ENCODE peak calls at places on chromosomes 5 and 9, in five cellular contexts. One of them, this sample, is unnamed.

GRCh38 chr5:53180971-53181370 is 71.4 kb upstream of the MOCS2 start:
- DNase-seq in GM12865: no peak
- DNase-seq in body of pancreas: no peak
- DNase-seq in A549: no peak
- DNase-seq in prostate gland: no peak
- DNase-seq in this sample: peak

GRCh38 chr9:97696823-97697601 is at the start of gene XPA:
- DNase-seq in GM12865: peak
- DNase-seq in body of pancreas: peak
- DNase-seq in A549: peak
- DNase-seq in prostate gland: peak
- DNase-seq in this sample: peak

GRCh38 chr9:81759680-81760215 is 70.4 kb upstream of the TLE1 start:
- DNase-seq in GM12865: no peak
- DNase-seq in body of pancreas: no peak
- DNase-seq in A549: peak
- DNase-seq in prostate gland: no peak
- DNase-seq in this sample: peak

GRCh38 chr9:85089188-85089969 is 419.9 kb downstream of the NTRK2 start:
- DNase-seq in GM12865: no peak
- DNase-seq in body of pancreas: no peak
- DNase-seq in A549: no peak
- DNase-seq in prostate gland: no peak
- DNase-seq in this sample: no peak

GRCh38 chr5:94992325-94992724 is 292.6 kb downstream of the MCTP1 start:
- DNase-seq in GM12865: peak
- DNase-seq in body of pancreas: no peak
- DNase-seq in A549: no peak
- DNase-seq in prostate gland: no peak
- DNase-seq in this sample: no peak

GRCh38 chr9:18629136-18629535 is 155.2 kb downstream of the ADAMTSL1 start:
- DNase-seq in GM12865: no peak
- DNase-seq in body of pancreas: no peak
- DNase-seq in A549: no peak
- DNase-seq in prostate gland: no peak
- DNase-seq in this sample: no peak

GRCh38 chr9:136748201-136748600 is at the start of gene LCN6:
- DNase-seq in GM12865: no peak
- DNase-seq in body of pancreas: no peak
- DNase-seq in A549: no peak
- DNase-seq in prostate gland: no peak
- DNase-seq in this sample: no peak

GRCh38 chr5:134649163-134649916 is 755 bp downstream of the SEC24A start:
- DNase-seq in GM12865: peak
- DNase-seq in body of pancreas: no peak
- DNase-seq in A549: no peak
- DNase-seq in prostate gland: no peak
- DNase-seq in this sample: no peak

GRCh38 chr9:34502471-34503335 is 20.1 kb downstream of the ENHO start:
- DNase-seq in GM12865: no peak
- DNase-seq in body of pancreas: peak
- DNase-seq in A549: no peak
- DNase-seq in prostate gland: peak
- DNase-seq in this sample: no peak

GRCh38 chr5:181159286-181160143 is 12.1 kb downstream of the OR2V2 start:
- DNase-seq in GM12865: peak
- DNase-seq in body of pancreas: peak
- DNase-seq in A549: peak
- DNase-seq in prostate gland: peak
- DNase-seq in this sample: peak

GRCh38 chr9:113650207-113651131 is 186.9 kb downstream of the RGS3 start:
- DNase-seq in GM12865: no peak
- DNase-seq in body of pancreas: no peak
- DNase-seq in A549: peak
- DNase-seq in prostate gland: no peak
- DNase-seq in this sample: peak

GRCh38 chr5:1054018-1054798 is 45.6 kb downstream of the NKD2 start:
- DNase-seq in GM12865: no peak
- DNase-seq in body of pancreas: no peak
- DNase-seq in A549: no peak
- DNase-seq in prostate gland: no peak
- DNase-seq in this sample: no peak

GRCh38 chr5:4370218-4370617 is 769.9 kb upstream of the ADAMTS16 start:
- DNase-seq in GM12865: no peak
- DNase-seq in body of pancreas: no peak
- DNase-seq in A549: no peak
- DNase-seq in prostate gland: no peak
- DNase-seq in this sample: no peak

GRCh38 chr5:141476132-141476909 is 555 bp downstream of the PCDHGC3 start:
- DNase-seq in GM12865: peak
- DNase-seq in body of pancreas: peak
- DNase-seq in A549: peak
- DNase-seq in prostate gland: peak
- DNase-seq in this sample: peak

GRCh38 chr5:108567429-108567828 is 180.3 kb upstream of the FER start:
- DNase-seq in GM12865: no peak
- DNase-seq in body of pancreas: no peak
- DNase-seq in A549: no peak
- DNase-seq in prostate gland: no peak
- DNase-seq in this sample: no peak

GRCh38 chr5:6773342-6774035 is 60.3 kb downstream of the TENT4A start:
- DNase-seq in GM12865: no peak
- DNase-seq in body of pancreas: no peak
- DNase-seq in A549: peak
- DNase-seq in prostate gland: no peak
- DNase-seq in this sample: no peak

GRCh38 chr9:37383876-37384715 is 38.4 kb upstream of the GRHPR start:
- DNase-seq in GM12865: no peak
- DNase-seq in body of pancreas: no peak
- DNase-seq in A549: no peak
- DNase-seq in prostate gland: no peak
- DNase-seq in this sample: no peak

GRCh38 chr5:153429734-153430133 is 60.7 kb upstream of the GRIA1 start:
- DNase-seq in GM12865: peak
- DNase-seq in body of pancreas: no peak
- DNase-seq in A549: no peak
- DNase-seq in prostate gland: no peak
- DNase-seq in this sample: no peak

GRCh38 chr9:96253059-96253696 is 48.8 kb downstream of the HSD17B3 start:
- DNase-seq in GM12865: peak
- DNase-seq in body of pancreas: no peak
- DNase-seq in A549: no peak
- DNase-seq in prostate gland: no peak
- DNase-seq in this sample: no peak

GRCh38 chr5:151434570-151435237 is 12.7 kb upstream of the SLC36A1 start:
- DNase-seq in GM12865: no peak
- DNase-seq in body of pancreas: no peak
- DNase-seq in A549: no peak
- DNase-seq in prostate gland: no peak
- DNase-seq in this sample: no peak
- H3K4me3 ChIP-seq in GM12865: no peak
- H3K4me3 ChIP-seq in body of pancreas: no peak
- H3K4me3 ChIP-seq in A549: no peak
- H3K4me3 ChIP-seq in prostate gland: no peak
- H3K4me3 ChIP-seq in this sample: no peak

DNA sequence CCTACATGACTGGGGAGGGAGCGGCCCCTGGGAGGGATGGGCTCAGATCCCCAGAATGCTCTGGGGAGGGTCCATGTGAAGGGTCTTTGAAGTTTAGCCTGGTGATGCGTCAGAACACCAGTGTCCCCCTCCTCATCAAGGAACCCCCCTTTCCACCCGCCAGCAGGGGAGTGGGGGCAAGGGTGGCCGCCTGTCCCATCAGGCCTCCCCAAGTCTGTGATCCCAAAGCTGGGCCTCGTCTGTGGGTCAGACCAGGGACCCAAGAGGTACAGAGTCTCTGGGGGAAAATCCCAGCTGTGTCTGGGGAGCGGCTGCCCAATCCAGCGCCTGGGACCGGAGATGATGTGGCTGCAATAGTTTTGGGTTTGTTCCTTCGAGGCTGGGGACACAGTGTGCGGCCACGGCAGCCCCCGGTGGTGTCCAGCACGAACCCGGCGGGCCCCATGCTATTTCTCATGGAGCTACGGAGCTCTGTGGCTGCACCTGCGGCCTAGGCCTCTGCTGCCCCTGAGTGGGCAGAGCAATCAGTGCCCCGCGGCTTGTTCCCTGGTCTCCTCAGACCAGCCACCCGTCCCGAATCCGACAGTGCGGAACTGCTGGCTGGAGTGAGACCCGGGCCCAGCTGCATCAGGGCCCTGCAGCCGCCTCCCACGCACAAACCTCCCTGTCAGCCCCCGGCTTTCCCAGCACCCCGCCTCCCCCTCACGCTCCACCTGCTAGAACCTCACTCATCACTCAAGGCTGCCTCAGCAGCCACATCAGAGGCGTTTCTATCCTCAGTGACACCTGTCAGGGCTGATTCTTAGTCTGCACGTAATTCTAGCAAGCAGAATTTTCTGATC is 29.2 kb downstream of the SARDH start:
- DNase-seq in GM12865: peak
- DNase-seq in body of pancreas: peak
- DNase-seq in A549: no peak
- DNase-seq in prostate gland: no peak
- DNase-seq in this sample: no peak
- TF ChIP-seq CTCF in GM12865: no peak
- TF ChIP-seq CTCF in body of pancreas: no peak
- TF ChIP-seq CTCF in A549: no peak
- TF ChIP-seq CTCF in prostate gland: no peak
- TF ChIP-seq CTCF in this sample: no peak

GRCh38 chr5:15510816-15511215 is 10.8 kb downstream of the FBXL7 start:
- DNase-seq in GM12865: no peak
- DNase-seq in body of pancreas: no peak
- DNase-seq in A549: no peak
- DNase-seq in prostate gland: peak
- DNase-seq in this sample: peak
- H3K4me3 ChIP-seq in GM12865: no peak
- H3K4me3 ChIP-seq in body of pancreas: no peak
- H3K4me3 ChIP-seq in A549: no peak
- H3K4me3 ChIP-seq in prostate gland: no peak
- H3K4me3 ChIP-seq in this sample: no peak

DNA sequence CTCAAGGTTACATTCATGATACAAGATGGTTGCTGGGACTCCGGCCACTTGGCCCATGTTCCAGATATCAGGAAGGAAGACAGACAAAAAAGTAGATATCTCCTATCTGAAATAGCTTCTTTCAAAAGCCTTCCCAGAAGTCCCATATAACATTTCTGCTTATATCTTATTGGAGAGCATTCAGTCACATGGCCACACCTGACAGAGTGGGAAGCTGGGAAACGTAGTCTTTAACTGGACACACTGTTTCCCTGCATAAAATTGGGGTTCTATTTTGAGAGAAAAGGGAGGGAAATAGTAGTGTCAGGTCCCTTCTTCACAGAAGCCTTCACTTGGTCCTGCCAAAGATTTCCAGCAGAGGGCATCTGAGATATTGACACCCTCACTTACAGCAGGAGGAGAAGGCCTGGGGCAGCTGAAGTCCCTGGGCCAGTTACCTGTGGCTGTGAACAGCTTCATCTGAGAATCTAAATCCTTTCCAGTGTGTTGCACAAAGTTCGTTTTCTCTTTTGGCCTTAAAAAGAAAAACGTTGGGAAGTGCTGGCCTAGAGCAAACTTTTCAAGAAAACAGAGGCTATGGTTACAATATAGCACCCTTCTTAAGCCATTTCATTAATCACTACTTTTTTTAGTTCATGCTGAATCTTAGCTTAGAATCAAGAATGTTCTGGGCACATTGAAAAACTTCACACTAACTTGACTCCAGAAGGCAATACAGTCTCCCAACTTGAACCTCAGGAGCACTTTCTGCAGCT is 33.5 kb downstream of the SPEF2 start:
- DNase-seq in GM12865: peak
- DNase-seq in body of pancreas: peak
- DNase-seq in A549: peak
- DNase-seq in prostate gland: peak
- DNase-seq in this sample: peak
- TF ChIP-seq CTCF in GM12865: peak
- TF ChIP-seq CTCF in body of pancreas: peak
- TF ChIP-seq CTCF in A549: peak
- TF ChIP-seq CTCF in prostate gland: no peak
- TF ChIP-seq CTCF in this sample: peak

GRCh38 chr5:177555228-177555627 is 865 bp upstream of the FAM193B start:
- DNase-seq in GM12865: no peak
- DNase-seq in body of pancreas: no peak
- DNase-seq in A549: no peak
- DNase-seq in prostate gland: no peak
- DNase-seq in this sample: no peak
- H3K4me3 ChIP-seq in GM12865: peak
- H3K4me3 ChIP-seq in body of pancreas: no peak
- H3K4me3 ChIP-seq in A549: peak
- H3K4me3 ChIP-seq in prostate gland: no peak
- H3K4me3 ChIP-seq in this sample: peak

GRCh38 chr9:93680445-93681315 is 104.3 kb downstream of the PHF2 start:
- DNase-seq in GM12865: no peak
- DNase-seq in body of pancreas: no peak
- DNase-seq in A549: no peak
- DNase-seq in prostate gland: peak
- DNase-seq in this sample: no peak
- TF ChIP-seq CTCF in GM12865: no peak
- TF ChIP-seq CTCF in body of pancreas: no peak
- TF ChIP-seq CTCF in A549: no peak
- TF ChIP-seq CTCF in prostate gland: no peak
- TF ChIP-seq CTCF in this sample: no peak

GRCh38 chr5:139384591-139385051 is 1.5 kb upstream of the SLC23A1 start:
- DNase-seq in GM12865: peak
- DNase-seq in body of pancreas: no peak
- DNase-seq in A549: no peak
- DNase-seq in prostate gland: no peak
- DNase-seq in this sample: no peak
- H3K4me3 ChIP-seq in GM12865: no peak
- H3K4me3 ChIP-seq in body of pancreas: no peak
- H3K4me3 ChIP-seq in A549: no peak
- H3K4me3 ChIP-seq in prostate gland: no peak
- H3K4me3 ChIP-seq in this sample: peak

DNA sequence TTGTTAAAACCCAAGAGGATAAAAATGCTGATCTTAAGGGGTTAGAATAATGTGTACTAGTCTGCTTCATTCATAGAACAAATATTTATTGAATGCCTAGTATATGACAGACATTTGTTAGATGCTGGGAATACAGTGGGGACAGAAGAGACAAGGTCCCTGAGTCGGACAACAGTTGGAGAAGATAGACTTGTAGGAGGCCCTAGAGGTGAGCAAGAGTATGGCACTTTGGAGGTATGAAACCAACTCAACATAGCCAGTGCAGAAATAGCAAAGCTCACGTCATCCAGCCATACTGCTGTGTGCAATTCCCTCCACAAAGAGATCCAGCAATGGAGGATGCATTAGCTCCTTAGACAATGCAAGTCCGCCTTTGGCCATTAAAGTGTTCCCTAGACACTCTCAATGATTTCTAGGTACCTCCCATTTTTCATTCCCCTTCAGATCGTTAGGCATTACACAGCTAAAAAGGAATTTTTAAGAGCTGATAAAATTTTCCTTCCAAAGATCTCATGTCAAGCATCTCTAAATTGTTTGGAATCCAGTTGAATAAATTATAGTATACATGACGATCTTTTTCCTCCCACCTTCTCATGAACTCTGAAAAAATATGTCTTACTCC is 1949.6 kb upstream of the WWC1 start:
- DNase-seq in GM12865: no peak
- DNase-seq in body of pancreas: no peak
- DNase-seq in A549: peak
- DNase-seq in prostate gland: no peak
- DNase-seq in this sample: no peak
- TF ChIP-seq CTCF in GM12865: peak
- TF ChIP-seq CTCF in body of pancreas: peak
- TF ChIP-seq CTCF in A549: no peak
- TF ChIP-seq CTCF in prostate gland: no peak
- TF ChIP-seq CTCF in this sample: no peak